ENCODE peak calls at places on chromosomes 5 and 9, in eight cellular contexts. N, A, X, K, C, Q, P and O are unnamed samples.

GRCh38 chr9:98445576-98445975 is 190.1 kb upstream of the TBC1D2 start:
- DNase-seq in C (no peak), K (no peak), A (no peak), N (no peak), Q (no peak), X (no peak), P (no peak), O (no peak)

GRCh38 chr5:106417163-106417562 is 1253.6 kb downstream of the EFNA5 start:
- DNase-seq in N (no peak), Q (no peak), C (no peak), P (no peak), K (no peak), X (no peak), A (no peak), O (no peak)

GRCh38 chr9:94156549-94157407 is 72.5 kb downstream of the PTPDC1 start:
- DNase-seq in C (peak), Q (peak), A (no peak), K (peak), X (peak), P (peak), N (no peak), O (no peak)

GRCh38 chr9:6877671-6878161 is 119.9 kb downstream of the KDM4C start:
- DNase-seq in Q (peak), P (no peak), K (no peak), C (peak), X (no peak), N (no peak), A (no peak), O (no peak)

GRCh38 chr5:159906957-159907356 is 9.3 kb upstream of the ADRA1B start:
- DNase-seq in N (no peak), Q (no peak), C (peak), P (peak), X (no peak), A (no peak), K (no peak), O (no peak)

GRCh38 chr9:26685857-26686256 is 206.7 kb downstream of the CAAP1 start:
- DNase-seq in C (peak), X (no peak), K (no peak), A (no peak), P (no peak), N (no peak), Q (peak), O (no peak)

GRCh38 chr9:84851935-84852585 is 182.5 kb downstream of the NTRK2 start:
- DNase-seq in X (no peak), Q (peak), K (no peak), P (no peak), A (peak), C (peak), N (no peak), O (no peak)

GRCh38 chr5:9523090-9523813 is 22.6 kb downstream of the SEMA5A start:
- DNase-seq in A (no peak), P (no peak), C (peak), N (no peak), K (no peak), X (no peak), Q (peak), O (no peak)

GRCh38 chr9:15160673-15161072 is 146.3 kb downstream of the TTC39B start:
- DNase-seq in A (no peak), N (no peak), P (no peak), C (no peak), X (no peak), Q (peak), K (no peak), O (no peak)

GRCh38 chr9:97868859-97869258 is 15.8 kb downstream of the FOXE1 start:
- DNase-seq in K (no peak), X (no peak), N (no peak), Q (no peak), A (no peak), P (no peak), C (no peak), O (no peak)

GRCh38 chr5:9197881-9198260 is 348.0 kb downstream of the SEMA5A start:
- DNase-seq in P (no peak), X (no peak), Q (peak), A (no peak), C (no peak), N (no peak), K (no peak), O (no peak)

GRCh38 chr5:33501899-33502298 is 61.1 kb downstream of the TARS1 start:
- DNase-seq in C (no peak), N (no peak), K (no peak), P (no peak), X (no peak), A (no peak), Q (no peak), O (no peak)

GRCh38 chr9:132546148-132547051 is 36.0 kb upstream of the BARHL1 start:
- DNase-seq in P (no peak), Q (peak), A (no peak), C (peak), K (no peak), X (no peak), N (no peak), O (no peak)

GRCh38 chr5:66015296-66015960 is 89.1 kb downstream of the ERBIN start:
- DNase-seq in P (no peak), Q (peak), K (no peak), A (no peak), N (no peak), X (no peak), C (no peak), O (no peak)

GRCh38 chr9:91306261-91306660 is 55.5 kb downstream of the AUH start:
- DNase-seq in P (no peak), A (no peak), C (no peak), N (no peak), X (no peak), K (no peak), Q (no peak), O (no peak)

GRCh38 chr5:57171818-57172465 is 1.9 kb upstream of the GPBP1 start:
- DNase-seq in Q (no peak), K (no peak), P (peak), C (no peak), A (no peak), X (no peak), N (peak), O (peak)